ENCODE peak calls at places on chromosome 3, in ten cellular contexts. One of them, this sample, is unnamed.

GRCh38 chr3:90241481-90241880 is 1134.1 kb downstream of the EPHA3 start:
- DNase-seq in AG09319: no peak
- DNase-seq in dorsolateral prefrontal cortex: no peak
- DNase-seq in PC-3: peak; percentile 53
- DNase-seq in fibroblast of the aortic adventitia: no peak
- DNase-seq in lower leg skin: no peak
- DNase-seq in AG09309: no peak
- DNase-seq in CD4-positive, alpha-beta T cell: no peak
- DNase-seq in heart right ventricle: no peak
- DNase-seq in mucosa of descending colon: no peak
- DNase-seq in this sample: peak; percentile 10

GRCh38 chr3:184184546-184185234 is 1.3 kb upstream of the ABCF3 start:
- DNase-seq in lower leg skin: no peak
- DNase-seq in AG09309: no peak
- DNase-seq in mucosa of descending colon: no peak
- DNase-seq in heart right ventricle: no peak
- DNase-seq in CD4-positive, alpha-beta T cell: no peak
- DNase-seq in fibroblast of the aortic adventitia: no peak
- DNase-seq in PC-3: no peak
- DNase-seq in AG09319: no peak
- DNase-seq in dorsolateral prefrontal cortex: no peak
- DNase-seq in this sample: no peak

GRCh38 chr3:146308222-146308621 is 57.3 kb upstream of the PLSCR4 start:
- DNase-seq in AG09319: peak; percentile 47
- DNase-seq in AG09309: peak; percentile 67
- DNase-seq in dorsolateral prefrontal cortex: no peak
- DNase-seq in fibroblast of the aortic adventitia: peak; percentile 95
- DNase-seq in CD4-positive, alpha-beta T cell: no peak
- DNase-seq in PC-3: peak; percentile 81
- DNase-seq in heart right ventricle: no peak
- DNase-seq in mucosa of descending colon: no peak
- DNase-seq in lower leg skin: no peak
- DNase-seq in this sample: no peak

GRCh38 chr3:27428446-27428845 is 55.7 kb downstream of the SLC4A7 start:
- DNase-seq in lower leg skin: no peak
- DNase-seq in heart right ventricle: no peak
- DNase-seq in AG09319: no peak
- DNase-seq in CD4-positive, alpha-beta T cell: no peak
- DNase-seq in fibroblast of the aortic adventitia: peak; percentile 21
- DNase-seq in AG09309: no peak
- DNase-seq in dorsolateral prefrontal cortex: no peak
- DNase-seq in mucosa of descending colon: no peak
- DNase-seq in PC-3: peak; percentile 33
- DNase-seq in this sample: peak; percentile 41

GRCh38 chr3:10410383-10411002 is 89.6 kb upstream of the SEC13 start:
- DNase-seq in AG09319: no peak
- DNase-seq in CD4-positive, alpha-beta T cell: no peak
- DNase-seq in fibroblast of the aortic adventitia: no peak
- DNase-seq in AG09309: no peak
- DNase-seq in lower leg skin: no peak
- DNase-seq in mucosa of descending colon: no peak
- DNase-seq in heart right ventricle: no peak
- DNase-seq in PC-3: no peak
- DNase-seq in dorsolateral prefrontal cortex: no peak
- DNase-seq in this sample: no peak

GRCh38 chr3:128376516-128376915 is 90.2 kb downstream of the DNAJB8 start:
- DNase-seq in dorsolateral prefrontal cortex: no peak
- DNase-seq in mucosa of descending colon: no peak
- DNase-seq in AG09319: no peak
- DNase-seq in AG09309: no peak
- DNase-seq in lower leg skin: no peak
- DNase-seq in PC-3: no peak
- DNase-seq in fibroblast of the aortic adventitia: no peak
- DNase-seq in CD4-positive, alpha-beta T cell: no peak
- DNase-seq in heart right ventricle: no peak
- DNase-seq in this sample: no peak

GRCh38 chr3:16064660-16065414 is 109.6 kb upstream of the GALNT15 start:
- DNase-seq in AG09309: peak; percentile 83
- DNase-seq in heart right ventricle: peak; percentile 65
- DNase-seq in fibroblast of the aortic adventitia: peak; percentile 97
- DNase-seq in dorsolateral prefrontal cortex: peak; percentile 85
- DNase-seq in lower leg skin: peak; percentile 78
- DNase-seq in CD4-positive, alpha-beta T cell: no peak
- DNase-seq in mucosa of descending colon: no peak
- DNase-seq in AG09319: peak; percentile 77
- DNase-seq in PC-3: peak; percentile 53
- DNase-seq in this sample: peak; percentile 77

GRCh38 chr3:22685598-22685997 is 517.5 kb upstream of the UBE2E2 start:
- DNase-seq in AG09309: no peak
- DNase-seq in fibroblast of the aortic adventitia: no peak
- DNase-seq in lower leg skin: no peak
- DNase-seq in AG09319: no peak
- DNase-seq in CD4-positive, alpha-beta T cell: no peak
- DNase-seq in PC-3: peak; percentile 60
- DNase-seq in mucosa of descending colon: no peak
- DNase-seq in heart right ventricle: no peak
- DNase-seq in dorsolateral prefrontal cortex: no peak
- DNase-seq in this sample: peak; percentile 58

GRCh38 chr3:67531149-67532101 is 123.0 kb downstream of the SUCLG2 start:
- DNase-seq in heart right ventricle: no peak
- DNase-seq in CD4-positive, alpha-beta T cell: no peak
- DNase-seq in fibroblast of the aortic adventitia: no peak
- DNase-seq in AG09309: no peak
- DNase-seq in AG09319: no peak
- DNase-seq in mucosa of descending colon: no peak
- DNase-seq in lower leg skin: no peak
- DNase-seq in PC-3: peak; percentile 22
- DNase-seq in dorsolateral prefrontal cortex: no peak
- DNase-seq in this sample: no peak

GRCh38 chr3:97940034-97940433 is 32.2 kb downstream of the RIOX2 start:
- DNase-seq in dorsolateral prefrontal cortex: no peak
- DNase-seq in AG09319: no peak
- DNase-seq in fibroblast of the aortic adventitia: no peak
- DNase-seq in heart right ventricle: no peak
- DNase-seq in lower leg skin: no peak
- DNase-seq in mucosa of descending colon: no peak
- DNase-seq in AG09309: no peak
- DNase-seq in PC-3: peak; percentile 19
- DNase-seq in CD4-positive, alpha-beta T cell: no peak
- DNase-seq in this sample: peak; percentile 26
- TF ChIP-seq CTCF in dorsolateral prefrontal cortex: no peak
- TF ChIP-seq CTCF in AG09319: no peak
- TF ChIP-seq CTCF in fibroblast of the aortic adventitia: no peak
- TF ChIP-seq CTCF in heart right ventricle: peak; percentile 47
- TF ChIP-seq CTCF in lower leg skin: no peak
- TF ChIP-seq CTCF in mucosa of descending colon: no peak
- TF ChIP-seq CTCF in AG09309: no peak
- TF ChIP-seq CTCF in PC-3: peak; percentile 37
- TF ChIP-seq CTCF in CD4-positive, alpha-beta T cell: no peak
- TF ChIP-seq CTCF in this sample: peak; percentile 13

DNA sequence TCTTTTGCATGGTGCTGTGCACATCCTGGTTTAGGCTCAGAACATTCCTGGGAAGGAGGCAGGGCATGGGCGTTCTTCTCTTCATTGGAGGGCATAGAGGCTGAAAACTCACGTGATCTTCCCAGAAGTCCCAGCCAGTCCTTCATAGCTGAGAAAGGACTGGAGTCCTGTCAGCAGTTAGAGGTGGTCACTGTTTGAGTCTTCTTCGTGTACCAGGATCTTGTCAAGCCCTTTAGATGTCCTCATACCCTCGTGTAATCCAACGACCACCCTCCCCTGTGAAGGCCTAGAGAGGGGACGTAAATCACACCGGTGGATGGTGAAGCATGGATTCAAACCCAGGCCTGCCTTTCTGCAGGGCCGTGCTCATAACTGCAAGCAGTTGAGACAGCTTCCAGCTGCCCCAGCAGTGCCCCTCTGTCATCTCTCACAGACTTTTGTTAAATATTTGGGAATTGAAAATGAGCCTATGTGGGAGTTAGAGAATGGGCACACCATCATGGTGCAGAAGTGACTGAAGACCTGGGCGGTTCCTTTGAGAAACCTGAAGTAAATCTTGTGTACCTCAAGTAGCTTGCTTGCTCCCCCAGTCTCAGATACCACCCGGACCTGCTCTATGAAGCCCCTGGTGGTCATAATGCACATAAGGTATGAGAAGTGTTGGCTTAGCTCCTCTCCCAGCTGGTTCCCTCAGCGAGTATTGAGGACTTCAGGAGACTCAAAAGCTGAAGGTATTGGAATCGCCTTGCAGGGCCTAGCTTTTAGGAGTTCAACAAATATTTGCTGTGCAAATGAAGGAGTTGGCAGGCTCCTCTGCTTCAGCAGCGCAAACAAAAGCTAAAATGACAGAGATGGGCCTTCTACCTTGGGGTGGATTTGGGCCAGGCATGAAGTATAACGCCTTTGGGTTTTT is 1.4 kb downstream of the CMTM8 start:
- DNase-seq in CD4-positive, alpha-beta T cell: peak; percentile 29
- DNase-seq in lower leg skin: no peak
- DNase-seq in AG09319: no peak
- DNase-seq in mucosa of descending colon: no peak
- DNase-seq in fibroblast of the aortic adventitia: no peak
- DNase-seq in PC-3: peak; percentile 67
- DNase-seq in dorsolateral prefrontal cortex: no peak
- DNase-seq in heart right ventricle: no peak
- DNase-seq in AG09309: no peak
- DNase-seq in this sample: peak; percentile 35
- TF ChIP-seq CTCF in CD4-positive, alpha-beta T cell: peak; percentile 74
- TF ChIP-seq CTCF in lower leg skin: no peak
- TF ChIP-seq CTCF in AG09319: peak; percentile 11
- TF ChIP-seq CTCF in mucosa of descending colon: no peak
- TF ChIP-seq CTCF in fibroblast of the aortic adventitia: peak; percentile 28
- TF ChIP-seq CTCF in PC-3: peak; percentile 68
- TF ChIP-seq CTCF in dorsolateral prefrontal cortex: no peak
- TF ChIP-seq CTCF in heart right ventricle: peak; percentile 61
- TF ChIP-seq CTCF in AG09309: peak; percentile 47
- TF ChIP-seq CTCF in this sample: peak; percentile 41

GRCh38 chr3:187673012-187673411 is 2.8 kb upstream of the SST start:
- DNase-seq in CD4-positive, alpha-beta T cell: no peak
- DNase-seq in heart right ventricle: no peak
- DNase-seq in mucosa of descending colon: no peak
- DNase-seq in dorsolateral prefrontal cortex: no peak
- DNase-seq in AG09309: no peak
- DNase-seq in lower leg skin: no peak
- DNase-seq in PC-3: no peak
- DNase-seq in fibroblast of the aortic adventitia: no peak
- DNase-seq in AG09319: no peak
- DNase-seq in this sample: peak; percentile 7

GRCh38 chr3:187679638-187680396 is 9.6 kb upstream of the SST start:
- DNase-seq in AG09309: no peak
- DNase-seq in lower leg skin: peak; percentile 55
- DNase-seq in dorsolateral prefrontal cortex: peak; percentile 69
- DNase-seq in AG09319: peak; percentile 38
- DNase-seq in CD4-positive, alpha-beta T cell: peak; percentile 57
- DNase-seq in PC-3: peak; percentile 87
- DNase-seq in mucosa of descending colon: peak; percentile 81
- DNase-seq in heart right ventricle: peak; percentile 73
- DNase-seq in fibroblast of the aortic adventitia: peak; percentile 79
- DNase-seq in this sample: peak; percentile 63

GRCh38 chr3:187684444-187684843 is 14.2 kb upstream of the SST start:
- DNase-seq in mucosa of descending colon: no peak
- DNase-seq in lower leg skin: no peak
- DNase-seq in CD4-positive, alpha-beta T cell: no peak
- DNase-seq in fibroblast of the aortic adventitia: no peak
- DNase-seq in AG09319: no peak
- DNase-seq in dorsolateral prefrontal cortex: no peak
- DNase-seq in heart right ventricle: no peak
- DNase-seq in PC-3: no peak
- DNase-seq in AG09309: no peak
- DNase-seq in this sample: no peak

GRCh38 chr3:187677604-187678003 is 7.4 kb upstream of the SST start:
- DNase-seq in mucosa of descending colon: no peak
- DNase-seq in lower leg skin: no peak
- DNase-seq in PC-3: no peak
- DNase-seq in fibroblast of the aortic adventitia: no peak
- DNase-seq in heart right ventricle: no peak
- DNase-seq in dorsolateral prefrontal cortex: no peak
- DNase-seq in AG09309: no peak
- DNase-seq in AG09319: no peak
- DNase-seq in CD4-positive, alpha-beta T cell: no peak
- DNase-seq in this sample: no peak

DNA sequence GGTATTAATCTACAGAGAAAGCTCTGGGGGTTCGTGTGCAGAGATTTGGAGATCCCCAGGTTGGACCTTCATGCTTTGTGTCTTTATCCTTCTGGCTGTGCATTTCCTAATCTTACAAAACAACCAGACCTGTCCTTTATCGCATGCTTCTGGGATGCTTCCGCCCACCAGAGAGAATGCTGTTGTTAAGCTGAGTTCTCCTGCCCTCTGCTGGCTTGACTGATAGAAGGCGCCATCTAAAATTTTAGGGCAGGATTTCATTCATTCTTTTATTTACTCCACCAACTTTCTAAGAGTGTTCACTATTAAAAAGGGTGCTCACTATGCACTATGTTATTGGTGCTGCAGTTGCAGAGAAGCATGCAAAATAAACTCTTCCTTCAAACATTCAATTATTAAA is 8.7 kb upstream of the SST start:
- DNase-seq in AG09309: no peak
- DNase-seq in AG09319: peak; percentile 53
- DNase-seq in CD4-positive, alpha-beta T cell: no peak
- DNase-seq in dorsolateral prefrontal cortex: no peak
- DNase-seq in heart right ventricle: no peak
- DNase-seq in mucosa of descending colon: no peak
- DNase-seq in fibroblast of the aortic adventitia: peak; percentile 75
- DNase-seq in PC-3: peak; percentile 74
- DNase-seq in lower leg skin: no peak
- DNase-seq in this sample: peak; percentile 63
- TF ChIP-seq CTCF in AG09309: peak; percentile 83
- TF ChIP-seq CTCF in AG09319: peak; percentile 79
- TF ChIP-seq CTCF in CD4-positive, alpha-beta T cell: no peak
- TF ChIP-seq CTCF in dorsolateral prefrontal cortex: peak; percentile 74
- TF ChIP-seq CTCF in heart right ventricle: peak; percentile 73
- TF ChIP-seq CTCF in mucosa of descending colon: no peak
- TF ChIP-seq CTCF in fibroblast of the aortic adventitia: peak; percentile 76
- TF ChIP-seq CTCF in PC-3: peak; percentile 86
- TF ChIP-seq CTCF in lower leg skin: no peak
- TF ChIP-seq CTCF in this sample: peak; percentile 72

DNA sequence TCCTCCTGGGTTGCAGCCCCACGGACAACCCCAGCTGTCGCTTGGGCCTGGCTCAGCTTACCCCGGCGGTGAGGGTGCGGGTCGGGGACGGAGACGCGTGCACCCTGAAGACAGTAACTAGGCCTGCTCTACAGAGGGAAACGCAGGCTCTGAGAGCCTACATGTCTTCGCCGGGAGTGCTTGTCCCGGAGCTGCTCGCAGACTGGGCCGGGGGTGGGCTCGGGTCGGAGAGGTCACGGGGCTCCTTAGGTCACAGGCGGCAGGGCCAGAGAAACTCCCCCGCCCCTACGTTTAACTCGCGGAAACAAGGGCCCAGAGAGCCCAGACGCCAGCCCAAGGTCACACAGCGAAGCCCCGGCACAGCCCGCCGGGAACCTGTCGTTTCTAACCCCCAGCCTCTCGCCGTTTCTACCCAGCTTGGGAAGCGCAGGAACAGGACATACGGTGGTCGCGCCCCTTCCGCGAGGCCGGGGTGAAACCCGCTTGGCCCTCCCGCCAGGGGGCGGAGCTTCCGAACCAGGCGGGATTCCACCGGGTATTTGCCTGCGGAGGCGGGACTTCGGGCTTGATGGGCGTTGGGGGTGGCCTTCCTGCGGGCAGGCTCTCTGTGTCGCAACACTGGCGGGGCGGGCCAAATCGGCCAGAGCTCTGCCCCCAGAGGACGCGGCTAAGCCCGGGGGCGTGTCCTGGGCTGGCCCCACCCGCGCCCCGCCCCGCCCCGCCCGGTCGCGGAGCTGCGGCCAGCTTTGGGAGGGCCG is at the start of gene HDAC11:
- DNase-seq in fibroblast of the aortic adventitia: peak; percentile 95
- DNase-seq in lower leg skin: peak; percentile 98
- DNase-seq in heart right ventricle: peak; percentile 100
- DNase-seq in CD4-positive, alpha-beta T cell: peak; percentile 92
- DNase-seq in AG09319: peak; percentile 93
- DNase-seq in mucosa of descending colon: peak; percentile 100
- DNase-seq in dorsolateral prefrontal cortex: peak; percentile 100
- DNase-seq in AG09309: peak; percentile 83
- DNase-seq in PC-3: peak; percentile 98
- DNase-seq in this sample: peak; percentile 97
- TF ChIP-seq CTCF in fibroblast of the aortic adventitia: no peak
- TF ChIP-seq CTCF in lower leg skin: no peak
- TF ChIP-seq CTCF in heart right ventricle: peak; percentile 52
- TF ChIP-seq CTCF in CD4-positive, alpha-beta T cell: no peak
- TF ChIP-seq CTCF in AG09319: no peak
- TF ChIP-seq CTCF in mucosa of descending colon: peak; percentile 14
- TF ChIP-seq CTCF in dorsolateral prefrontal cortex: peak; percentile 61
- TF ChIP-seq CTCF in AG09309: peak; percentile 6
- TF ChIP-seq CTCF in PC-3: no peak
- TF ChIP-seq CTCF in this sample: peak; percentile 20